ENCODE peak calls at places on chromosomes 12 and 14, in nine cellular contexts. R is SK-N-SH, A is A549, Y is HepG2, M is HCT116, U is K562, I is H1, N is GM12878, X is NB4. D is an unnamed sample.

GRCh38 chr12:129773170-129773493 is 130.7 kb downstream of the TMEM132D start:
- DNase-seq in U (no peak), I (no peak), M (no peak), X (no peak), R (no peak), Y (no peak), N (no peak), A (no peak), D (no peak)

GRCh38 chr14:33120966-33121365 is 182.3 kb downstream of the NPAS3 start:
- DNase-seq in R (no peak), M (no peak), I (no peak), N (no peak), A (no peak), X (peak), U (no peak), Y (no peak), D (no peak)

GRCh38 chr14:49526101-49526500 is 60.1 kb downstream of the RPS29 start:
- DNase-seq in A (no peak), I (no peak), X (no peak), R (no peak), N (no peak), U (no peak), M (no peak), Y (no peak), D (no peak)

GRCh38 chr12:46661161-46661845 is 164.5 kb downstream of the SLC38A4 start:
- DNase-seq in U (peak), N (peak), R (peak), A (peak), M (peak), Y (peak), I (no peak), X (peak), D (peak)

GRCh38 chr14:105865904-105866840 is 339.8 kb downstream of the TMEM121 start:
- DNase-seq in A (no peak), Y (no peak), R (peak), I (no peak), N (no peak), X (no peak), U (no peak), M (no peak), D (no peak)

GRCh38 chr14:64556526-64556925 is 6.8 kb downstream of the PPP1R36 start:
- DNase-seq in I (no peak), Y (no peak), U (peak), N (no peak), A (peak), X (peak), R (no peak), M (no peak), D (no peak)

GRCh38 chr14:95098984-95099599 is 58.2 kb downstream of the DICER1 start:
- DNase-seq in Y (peak), A (peak), I (peak), X (peak), R (peak), U (peak), M (peak), N (no peak), D (peak)

GRCh38 chr14:99595034-99595433 is 9.0 kb downstream of the CCDC85C start:
- DNase-seq in X (no peak), I (no peak), R (no peak), Y (no peak), A (no peak), U (no peak), N (peak), M (no peak), D (no peak)

GRCh38 chr12:12807970-12808702 is 5.0 kb upstream of the DDX47 start:
- DNase-seq in A (no peak), R (no peak), N (peak), Y (no peak), U (no peak), X (peak), M (no peak), I (no peak), D (peak)

GRCh38 chr12:14417717-14418116 is 52.2 kb downstream of the ATF7IP start:
- DNase-seq in N (no peak), U (peak), A (peak), I (peak), X (peak), R (peak), Y (peak), M (no peak), D (peak)

GRCh38 chr12:12954361-12954760 is 2.4 kb upstream of the GPRC5D start:
- DNase-seq in M (no peak), U (no peak), R (no peak), N (no peak), A (peak), Y (no peak), X (no peak), I (no peak), D (peak)

GRCh38 chr12:6963016-6963731 is 7.3 kb downstream of the PHB2 start:
- DNase-seq in X (no peak), Y (no peak), N (no peak), R (peak), I (no peak), A (no peak), M (peak), U (no peak), D (no peak)

GRCh38 chr12:82425241-82425640 is 66.9 kb downstream of the METTL25 start:
- DNase-seq in X (no peak), Y (no peak), M (no peak), A (no peak), U (no peak), R (no peak), N (no peak), I (no peak), D (no peak)

GRCh38 chr12:107258780-107259179 is 165.4 kb upstream of the CRY1 start:
- DNase-seq in X (no peak), N (no peak), U (no peak), M (no peak), Y (no peak), R (no peak), A (no peak), I (no peak), D (no peak)

GRCh38 chr14:101471723-101472517 is 89.4 kb upstream of the DIO3 start:
- DNase-seq in N (no peak), X (no peak), I (no peak), M (no peak), A (no peak), Y (no peak), U (no peak), R (no peak), D (no peak)

GRCh38 chr12:50765325-50765911 is 1.5 kb downstream of the ATF1 start:
- DNase-seq in U (peak), M (no peak), A (peak), N (no peak), X (peak), Y (peak), I (no peak), R (peak), D (peak)

GRCh38 chr12:128069359-128069997 is 197.5 kb upstream of the TMEM132C start:
- DNase-seq in I (no peak), X (peak), R (peak), A (peak), Y (peak), M (peak), N (no peak), U (peak), D (peak)

GRCh38 chr12:68271346-68271745 is 17.9 kb upstream of the IL22 start:
- DNase-seq in U (no peak), N (no peak), A (no peak), R (no peak), I (no peak), Y (no peak), X (no peak), M (no peak), D (no peak)

GRCh38 chr12:46468159-46468558 is 95.6 kb upstream of the SLC38A2 start:
- DNase-seq in R (no peak), X (no peak), N (no peak), I (no peak), U (no peak), M (peak), A (peak), Y (no peak), D (no peak)

GRCh38 chr14:35400707-35401421 is 3.7 kb downstream of the NFKBIA start:
- DNase-seq in M (no peak), U (peak), Y (peak), N (no peak), R (no peak), I (no peak), X (peak), A (no peak), D (peak)

GRCh38 chr14:90272523-90272922 is 16.2 kb downstream of the PSMC1 start:
- DNase-seq in R (no peak), U (no peak), M (no peak), A (no peak), Y (no peak), N (no peak), X (peak), I (no peak), D (peak)

GRCh38 chr14:63964063-63964462 is 111.3 kb downstream of the SYNE2 start:
- DNase-seq in I (no peak), R (no peak), M (no peak), X (no peak), Y (no peak), N (no peak), U (no peak), A (no peak), D (no peak)

GRCh38 chr12:12704593-12705230 is 8.7 kb upstream of the GPR19 start:
- DNase-seq in N (no peak), I (no peak), R (peak), M (peak), A (peak), Y (peak), X (peak), U (peak), D (peak)

GRCh38 chr14:89259951-89260350 is 157.1 kb downstream of the FOXN3 start:
- DNase-seq in Y (no peak), A (no peak), N (no peak), R (no peak), U (no peak), X (no peak), I (no peak), M (no peak), D (no peak)

GRCh38 chr12:111437816-111438454 is 32.2 kb downstream of the SH2B3 start:
- DNase-seq in N (no peak), Y (no peak), A (no peak), I (no peak), M (no peak), X (peak), R (no peak), U (peak), D (peak)

GRCh38 chr14:33307691-33308369 is 369.2 kb downstream of the NPAS3 start:
- DNase-seq in R (peak), Y (no peak), X (no peak), A (no peak), N (no peak), U (no peak), M (no peak), I (no peak), D (peak)

GRCh38 chr12:16563519-16563918 is 42.4 kb downstream of the LMO3 start:
- DNase-seq in N (no peak), X (no peak), R (no peak), A (no peak), U (no peak), Y (no peak), M (no peak), I (no peak), D (peak)

GRCh38 chr12:1234073-1234472 is 243.1 kb downstream of the ERC1 start:
- DNase-seq in N (no peak), M (no peak), R (no peak), Y (peak), A (no peak), U (peak), X (no peak), I (no peak), D (peak)

GRCh38 chr14:76955575-76956252 is 72.8 kb downstream of the IRF2BPL start:
- DNase-seq in U (peak), X (peak), R (no peak), I (no peak), N (peak), A (peak), M (no peak), Y (peak), D (no peak)

GRCh38 chr14:99035712-99036593 is 236.0 kb downstream of the BCL11B start:
- DNase-seq in N (no peak), A (peak), M (peak), I (peak), R (peak), U (no peak), X (peak), Y (peak), D (no peak)

GRCh38 chr12:52059582-52060497 is 8.6 kb downstream of the NR4A1 start:
- DNase-seq in A (peak), N (no peak), R (no peak), X (no peak), I (no peak), M (peak), Y (no peak), U (no peak), D (no peak)

GRCh38 chr14:104284636-104285482 is 146.5 kb downstream of the KIF26A start:
- DNase-seq in X (no peak), U (no peak), M (no peak), I (no peak), A (no peak), Y (no peak), R (peak), N (no peak), D (no peak)

GRCh38 chr12:27525373-27525772 is 1.4 kb downstream of the PPFIBP1 start:
- DNase-seq in R (no peak), N (no peak), Y (no peak), A (peak), M (no peak), I (no peak), X (peak), U (no peak), D (peak)

GRCh38 chr14:103500148-103500990 is 22.3 kb downstream of the CKB start:
- DNase-seq in X (peak), A (peak), R (peak), Y (peak), N (no peak), I (peak), M (no peak), U (peak), D (peak)

GRCh38 chr12:101785671-101786070 is 45.1 kb downstream of the GNPTAB start:
- DNase-seq in M (no peak), U (no peak), I (no peak), N (no peak), X (no peak), R (no peak), A (no peak), Y (no peak), D (no peak)

GRCh38 chr12:101784376-101784775 is 45.1 kb upstream of the SYCP3 start:
- DNase-seq in Y (no peak), U (no peak), I (no peak), R (no peak), A (no peak), M (no peak), X (no peak), N (no peak), D (no peak)

GRCh38 chr12:101783150-101783549 is 43.9 kb upstream of the SYCP3 start:
- DNase-seq in A (no peak), M (no peak), N (no peak), I (no peak), R (no peak), Y (no peak), X (peak), U (no peak), D (no peak)

GRCh38 chr12:101782544-101782855 is 43.2 kb upstream of the SYCP3 start:
- DNase-seq in X (no peak), A (no peak), N (no peak), M (no peak), U (no peak), R (no peak), I (no peak), Y (no peak), D (no peak)

DNA sequence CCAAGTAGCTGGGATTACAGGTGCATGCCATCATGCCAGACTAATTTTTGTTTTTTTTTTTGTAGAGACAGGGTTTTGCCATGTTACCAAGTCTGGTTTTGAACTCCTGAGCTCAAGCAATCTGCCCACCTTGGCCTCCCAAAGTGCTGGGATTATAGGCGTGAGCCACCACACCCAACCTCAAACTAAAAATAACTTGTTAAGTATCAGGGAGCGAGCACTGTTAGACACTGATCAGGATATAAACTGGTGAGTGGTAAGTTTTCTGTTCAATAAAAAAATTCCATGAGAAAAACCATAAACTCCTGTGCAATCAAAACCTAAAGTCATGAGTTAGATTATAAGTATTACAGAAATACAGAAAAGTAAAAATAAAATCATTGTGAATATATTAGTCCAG is 44.6 kb upstream of the SYCP3 start:
- DNase-seq in N (no peak), I (no peak), X (no peak), M (no peak), R (no peak), Y (no peak), A (no peak), U (no peak), D (no peak)
- TF ChIP-seq MAX in N (no peak), I (no peak), X (no peak), M (no peak), R (no peak), Y (no peak), A (no peak), U (no peak), D (no peak)

DNA sequence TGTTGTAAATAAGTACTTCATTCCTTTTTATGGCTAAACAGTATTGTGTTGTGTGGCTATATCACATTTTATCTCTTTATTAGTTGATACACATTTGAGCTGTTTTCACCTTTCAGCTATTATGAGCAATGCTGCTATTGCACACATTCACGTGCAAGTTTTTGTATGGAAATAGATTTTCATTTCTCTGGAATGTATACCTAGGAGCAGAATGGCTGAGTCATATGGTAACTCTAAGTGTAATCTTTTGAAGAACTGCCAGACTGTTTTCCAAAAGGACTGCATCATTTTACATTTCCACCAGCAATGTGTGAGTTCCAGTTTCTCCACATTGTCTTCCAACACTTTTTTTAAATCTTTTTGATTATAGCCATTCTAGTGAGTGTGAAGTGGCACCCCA is 134.0 kb downstream of the SRGAP1 start:
- DNase-seq in N (no peak), M (peak), A (peak), X (no peak), R (no peak), U (no peak), I (no peak), Y (peak), D (peak)
- TF ChIP-seq MAX in N (no peak), M (peak), A (peak), X (no peak), R (no peak), U (no peak), I (no peak), Y (no peak), D (no peak)

GRCh38 chr12:93896427-93896826 is 219.3 kb downstream of the CRADD start:
- DNase-seq in I (no peak), R (peak), A (no peak), N (no peak), Y (no peak), M (no peak), U (no peak), X (no peak), D (no peak)

GRCh38 chr12:93894391-93895095 is 217.4 kb downstream of the CRADD start:
- DNase-seq in M (no peak), N (no peak), U (no peak), A (no peak), Y (no peak), I (no peak), R (peak), X (no peak), D (no peak)

GRCh38 chr12:93896962-93897361 is 219.8 kb downstream of the CRADD start:
- DNase-seq in U (no peak), I (no peak), N (no peak), X (no peak), A (no peak), M (no peak), Y (no peak), R (no peak), D (no peak)

GRCh38 chr12:93892431-93893210 is 215.4 kb downstream of the CRADD start:
- DNase-seq in X (no peak), I (no peak), M (no peak), U (no peak), A (no peak), R (no peak), N (no peak), Y (no peak), D (no peak)

DNA sequence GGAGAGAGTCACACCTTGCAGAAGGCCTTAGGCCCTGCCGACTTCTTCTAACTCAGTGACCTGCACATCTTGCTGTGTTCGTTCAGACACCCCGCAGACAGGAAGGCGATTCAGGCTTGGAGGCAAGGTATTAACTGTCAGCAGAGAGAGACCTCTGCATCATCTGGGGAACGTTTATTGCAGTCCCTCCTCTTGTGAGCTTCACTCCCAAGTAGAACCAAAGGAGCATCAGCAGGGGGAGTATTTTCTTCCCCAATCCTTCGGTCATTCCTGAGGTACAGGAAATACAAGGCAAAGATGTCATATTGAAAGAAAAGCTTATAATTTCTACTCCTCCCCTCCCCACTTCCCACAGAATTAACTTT is 217.9 kb downstream of the CRADD start:
- DNase-seq in I (no peak), N (no peak), R (no peak), Y (no peak), U (no peak), X (no peak), A (no peak), M (no peak), D (no peak)
- TF ChIP-seq MAX in I (no peak), N (no peak), R (no peak), Y (no peak), U (no peak), X (no peak), A (no peak), M (no peak), D (no peak)

GRCh38 chr12:86723326-86723725 is 467.1 kb upstream of the MGAT4C start:
- DNase-seq in N (no peak), M (no peak), I (no peak), Y (no peak), U (no peak), A (no peak), X (no peak), R (no peak), D (no peak)
- TF ChIP-seq MAX in N (no peak), M (no peak), I (no peak), Y (no peak), U (no peak), A (no peak), X (no peak), R (no peak), D (no peak)

DNA sequence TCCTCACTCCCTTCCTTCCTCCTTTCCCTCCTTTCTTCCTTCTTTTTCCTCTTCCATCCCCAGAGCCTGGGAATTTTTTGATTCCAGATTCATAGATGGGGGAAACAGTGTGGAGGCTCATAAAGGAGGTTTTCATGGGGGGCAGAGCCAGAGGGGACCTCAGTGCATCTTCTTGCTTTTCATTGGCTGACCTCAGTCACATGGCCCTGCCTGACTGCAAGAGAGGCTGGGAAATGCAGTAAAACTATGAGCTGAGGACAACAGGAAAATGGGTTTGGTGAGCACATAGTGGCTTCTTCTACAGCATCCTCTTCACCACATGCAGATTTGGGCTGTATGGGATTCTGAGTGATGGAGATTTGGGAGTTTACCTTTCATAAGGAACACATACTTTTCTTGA is 437.1 kb upstream of the TBX3 start:
- DNase-seq in M (no peak), U (no peak), X (no peak), R (no peak), N (no peak), A (no peak), Y (no peak), I (no peak), D (no peak)
- TF ChIP-seq MAX in M (no peak), U (no peak), X (no peak), R (no peak), N (no peak), A (no peak), Y (no peak), I (no peak), D (no peak)

GRCh38 chr12:92739099-92739498 is 36.3 kb downstream of the PLEKHG7 start:
- DNase-seq in Y (no peak), A (peak), U (peak), N (no peak), I (no peak), M (no peak), X (peak), R (no peak), D (no peak)
- TF ChIP-seq MAX in Y (no peak), A (no peak), U (no peak), N (no peak), I (peak), M (no peak), X (peak), R (no peak), D (no peak)

D was measured in endothelial cell of umbilical vein.